ENCODE peak calls at places on chromosomes 1 and 21, in ten cellular contexts. Z is CD8-positive, alpha-beta memory T cell; H is NCI-H1092; P is globus pallidus; C is activated CD4-positive, alpha-beta T cell treated with anti-CD3 and anti-CD28 coated beads for 36 hours; Y is SW 1271; G is ascending aorta; J is NCI-H82; I is kidney tubule cell; X is HS-27A. U is an unnamed sample.

GRCh38 chr1:111622166-111622565 is 2.6 kb downstream of the RAP1A start:
- DNase-seq in Z (no peak), H (no peak), P (no peak), C (no peak), Y (no peak), G (no peak), J (no peak), I (no peak), X (no peak), U (no peak)

GRCh38 chr1:162056043-162056442 is 13.4 kb upstream of the NOS1AP start:
- DNase-seq in Z (peak; percentile 30), H (peak; percentile 59), P (peak; percentile 77), C (peak; percentile 68), Y (no peak), G (peak; percentile 82), J (peak; percentile 90), I (peak; percentile 77), X (peak; percentile 38), U (peak; percentile 89)

GRCh38 chr1:14514760-14515159 is 83.7 kb upstream of the KAZN start:
- DNase-seq in Z (no peak), H (no peak), P (no peak), C (no peak), Y (no peak), G (no peak), J (no peak), I (no peak), X (no peak), U (no peak)

GRCh38 chr1:199242162-199242561 is 603.3 kb downstream of the PTPRC start:
- DNase-seq in Z (no peak), H (no peak), P (no peak), C (no peak), Y (no peak), G (no peak), J (no peak), I (peak; percentile 2), X (no peak), U (no peak)

GRCh38 chr1:197485790-197486189 is 217.7 kb downstream of the CRB1 start:
- DNase-seq in Z (no peak), H (no peak), P (no peak), C (no peak), Y (no peak), G (no peak), J (no peak), I (peak; percentile 4), X (no peak), U (peak; percentile 46)

GRCh38 chr1:238953448-238953847 is 432.9 kb upstream of the CHRM3 start:
- DNase-seq in Z (no peak), H (no peak), P (no peak), C (no peak), Y (no peak), G (no peak), J (no peak), I (no peak), X (no peak), U (peak; percentile 32)

GRCh38 chr21:36163780-36164426 is 7.3 kb downstream of the DOP1B start:
- DNase-seq in Z (no peak), H (no peak), P (no peak), C (no peak), Y (no peak), G (no peak), J (no peak), I (no peak), X (no peak), U (no peak)

GRCh38 chr1:230186003-230186863 is 119.2 kb downstream of the GALNT2 start:
- DNase-seq in Z (no peak), H (peak; percentile 95), P (no peak), C (peak; percentile 56), Y (no peak), G (no peak), J (no peak), I (peak; percentile 78), X (no peak), U (peak; percentile 100)

GRCh38 chr1:228058981-228059535 is 23.4 kb upstream of the ARF1 start:
- DNase-seq in Z (peak; percentile 77), H (no peak), P (no peak), C (peak; percentile 64), Y (no peak), G (peak; percentile 57), J (no peak), I (no peak), X (no peak), U (no peak)

GRCh38 chr1:224736619-224737352 is 120.7 kb downstream of the CNIH3 start:
- DNase-seq in Z (no peak), H (no peak), P (peak; percentile 71), C (no peak), Y (no peak), G (no peak), J (no peak), I (no peak), X (no peak), U (no peak)

GRCh38 chr1:209595032-209595431 is 11.5 kb downstream of the CAMK1G start:
- DNase-seq in Z (no peak), H (no peak), P (no peak), C (no peak), Y (no peak), G (no peak), J (no peak), I (no peak), X (no peak), U (no peak)

GRCh38 chr1:59779949-59780348 is 34.8 kb upstream of the HOOK1 start:
- DNase-seq in Z (no peak), H (no peak), P (no peak), C (no peak), Y (no peak), G (no peak), J (peak; percentile 52), I (no peak), X (no peak), U (peak; percentile 2)

GRCh38 chr1:165645654-165646366 is 14.8 kb downstream of the MGST3 start:
- DNase-seq in Z (no peak), H (no peak), P (no peak), C (peak; percentile 36), Y (no peak), G (no peak), J (no peak), I (peak; percentile 95), X (no peak), U (peak; percentile 44)

GRCh38 chr1:143611159-143611558 is 360.6 kb downstream of the FAM72C start:
- DNase-seq in Z (no peak), H (no peak), P (no peak), C (peak; percentile 34), Y (no peak), G (no peak), J (no peak), I (no peak), X (no peak), U (no peak)

GRCh38 chr1:246219508-246220030 is 287.5 kb downstream of the SMYD3 start:
- DNase-seq in Z (no peak), H (peak; percentile 91), P (no peak), C (no peak), Y (no peak), G (no peak), J (no peak), I (peak; percentile 39), X (no peak), U (peak; percentile 23)

GRCh38 chr1:11934295-11935039 is at the start of gene PLOD1:
- DNase-seq in Z (peak; percentile 73), H (peak; percentile 71), P (peak; percentile 83), C (peak; percentile 88), Y (no peak), G (peak; percentile 96), J (peak; percentile 85), I (peak; percentile 87), X (peak; percentile 57), U (peak; percentile 86)

GRCh38 chr21:42332557-42332956 is 17.3 kb upstream of the TFF3 start:
- DNase-seq in Z (no peak), H (no peak), P (no peak), C (no peak), Y (no peak), G (no peak), J (no peak), I (no peak), X (no peak), U (no peak)

GRCh38 chr21:37757631-37758376 is 158.5 kb downstream of the KCNJ6 start:
- DNase-seq in Z (no peak), H (peak; percentile 62), P (no peak), C (no peak), Y (no peak), G (no peak), J (no peak), I (no peak), X (no peak), U (no peak)

GRCh38 chr1:3072948-3073519 is 4.0 kb downstream of the PRDM16 start:
- DNase-seq in Z (no peak), H (no peak), P (no peak), C (no peak), Y (no peak), G (no peak), J (no peak), I (peak; percentile 13), X (no peak), U (no peak)

GRCh38 chr1:241627453-241628329 is 12.5 kb downstream of the CHML start:
- DNase-seq in Z (peak; percentile 70), H (no peak), P (peak; percentile 24), C (peak; percentile 58), Y (no peak), G (no peak), J (peak; percentile 67), I (peak; percentile 85), X (no peak), U (peak; percentile 97)

GRCh38 chr1:94061513-94062443 is 59.2 kb downstream of the ABCA4 start:
- DNase-seq in Z (peak; percentile 12), H (peak; percentile 32), P (peak; percentile 57), C (peak; percentile 64), Y (no peak), G (peak; percentile 85), J (peak; percentile 88), I (peak; percentile 77), X (peak; percentile 76), U (peak; percentile 77)

GRCh38 chr1:242568666-242569065 is 44.2 kb upstream of the PLD5 start:
- DNase-seq in Z (no peak), H (no peak), P (no peak), C (no peak), Y (no peak), G (no peak), J (no peak), I (no peak), X (no peak), U (no peak)

GRCh38 chr1:114232691-114233090 is 79.0 kb upstream of the SYT6 start:
- DNase-seq in Z (no peak), H (no peak), P (no peak), C (no peak), Y (no peak), G (no peak), J (no peak), I (no peak), X (no peak), U (no peak)

GRCh38 chr1:6523566-6523965 is 30.7 kb downstream of the NOL9 start:
- DNase-seq in Z (no peak), H (peak; percentile 76), P (no peak), C (no peak), Y (no peak), G (no peak), J (peak; percentile 72), I (peak; percentile 44), X (no peak), U (peak; percentile 81)

GRCh38 chr1:111992396-111992985 is 3.0 kb upstream of the KCND3 start:
- DNase-seq in Z (no peak), H (no peak), P (no peak), C (no peak), Y (no peak), G (no peak), J (no peak), I (no peak), X (no peak), U (no peak)

GRCh38 chr1:36528361-36529349 is 45.9 kb upstream of the CSF3R start:
- DNase-seq in Z (no peak), H (no peak), P (no peak), C (peak; percentile 18), Y (no peak), G (peak; percentile 27), J (peak; percentile 62), I (no peak), X (no peak), U (no peak)

GRCh38 chr1:164380893-164381292 is 178.1 kb upstream of the PBX1 start:
- DNase-seq in Z (no peak), H (no peak), P (no peak), C (no peak), Y (no peak), G (no peak), J (no peak), I (peak; percentile 24), X (no peak), U (peak; percentile 57)